ENCODE peak calls at places on chromosomes 11 and 22, in ten cellular contexts. One of them, this sample, is unnamed.

GRCh38 chr11:94117871-94118270 is 10.8 kb upstream of the PANX1 start:
- DNase-seq in amygdala: no peak
- DNase-seq in colonic mucosa: no peak
- DNase-seq in NCI-H1930: no peak
- DNase-seq in T-cell: no peak
- DNase-seq in right atrium auricular region: no peak
- DNase-seq in effector memory CD8-positive, alpha-beta T cell: no peak
- DNase-seq in activated CD8-positive, alpha-beta memory T cell treated with anti-CD3 and anti-CD28 coated beads for 1 hour: no peak
- DNase-seq in GM23248: peak
- DNase-seq in non-pigmented ciliary epithelial cell: no peak
- DNase-seq in this sample: no peak

GRCh38 chr11:84837402-84838069 is 789.6 kb downstream of the DLG2 start:
- DNase-seq in effector memory CD8-positive, alpha-beta T cell: no peak
- DNase-seq in NCI-H1930: no peak
- DNase-seq in right atrium auricular region: no peak
- DNase-seq in GM23248: no peak
- DNase-seq in amygdala: no peak
- DNase-seq in activated CD8-positive, alpha-beta memory T cell treated with anti-CD3 and anti-CD28 coated beads for 1 hour: no peak
- DNase-seq in T-cell: no peak
- DNase-seq in colonic mucosa: no peak
- DNase-seq in non-pigmented ciliary epithelial cell: no peak
- DNase-seq in this sample: no peak

GRCh38 chr11:65448418-65449196 is 26.0 kb downstream of the NEAT1 start:
- DNase-seq in GM23248: peak
- DNase-seq in effector memory CD8-positive, alpha-beta T cell: no peak
- DNase-seq in right atrium auricular region: peak
- DNase-seq in colonic mucosa: no peak
- DNase-seq in NCI-H1930: no peak
- DNase-seq in activated CD8-positive, alpha-beta memory T cell treated with anti-CD3 and anti-CD28 coated beads for 1 hour: no peak
- DNase-seq in non-pigmented ciliary epithelial cell: no peak
- DNase-seq in amygdala: no peak
- DNase-seq in T-cell: no peak
- DNase-seq in this sample: no peak

GRCh38 chr11:101022256-101022655 is 107.4 kb downstream of the PGR start:
- DNase-seq in right atrium auricular region: no peak
- DNase-seq in T-cell: no peak
- DNase-seq in activated CD8-positive, alpha-beta memory T cell treated with anti-CD3 and anti-CD28 coated beads for 1 hour: no peak
- DNase-seq in amygdala: no peak
- DNase-seq in GM23248: no peak
- DNase-seq in effector memory CD8-positive, alpha-beta T cell: no peak
- DNase-seq in NCI-H1930: no peak
- DNase-seq in non-pigmented ciliary epithelial cell: no peak
- DNase-seq in colonic mucosa: no peak
- DNase-seq in this sample: no peak

GRCh38 chr11:63670738-63671321 is 346 bp downstream of the ATL3 start:
- DNase-seq in colonic mucosa: peak
- DNase-seq in non-pigmented ciliary epithelial cell: no peak
- DNase-seq in GM23248: peak
- DNase-seq in NCI-H1930: peak
- DNase-seq in right atrium auricular region: peak
- DNase-seq in T-cell: no peak
- DNase-seq in effector memory CD8-positive, alpha-beta T cell: peak
- DNase-seq in activated CD8-positive, alpha-beta memory T cell treated with anti-CD3 and anti-CD28 coated beads for 1 hour: peak
- DNase-seq in amygdala: peak
- DNase-seq in this sample: peak

GRCh38 chr11:125593113-125593761 is 585 bp downstream of the STT3A start:
- DNase-seq in amygdala: no peak
- DNase-seq in GM23248: peak
- DNase-seq in T-cell: no peak
- DNase-seq in colonic mucosa: peak
- DNase-seq in activated CD8-positive, alpha-beta memory T cell treated with anti-CD3 and anti-CD28 coated beads for 1 hour: no peak
- DNase-seq in NCI-H1930: no peak
- DNase-seq in non-pigmented ciliary epithelial cell: no peak
- DNase-seq in effector memory CD8-positive, alpha-beta T cell: no peak
- DNase-seq in right atrium auricular region: no peak
- DNase-seq in this sample: no peak

GRCh38 chr22:50236731-50237409 is 8.0 kb downstream of the TUBGCP6 start:
- DNase-seq in right atrium auricular region: no peak
- DNase-seq in non-pigmented ciliary epithelial cell: no peak
- DNase-seq in effector memory CD8-positive, alpha-beta T cell: no peak
- DNase-seq in GM23248: peak
- DNase-seq in colonic mucosa: no peak
- DNase-seq in amygdala: no peak
- DNase-seq in T-cell: no peak
- DNase-seq in activated CD8-positive, alpha-beta memory T cell treated with anti-CD3 and anti-CD28 coated beads for 1 hour: no peak
- DNase-seq in NCI-H1930: no peak
- DNase-seq in this sample: no peak

GRCh38 chr11:70539360-70540095 is 141.2 kb downstream of the CTTN start:
- DNase-seq in NCI-H1930: no peak
- DNase-seq in non-pigmented ciliary epithelial cell: no peak
- DNase-seq in effector memory CD8-positive, alpha-beta T cell: no peak
- DNase-seq in activated CD8-positive, alpha-beta memory T cell treated with anti-CD3 and anti-CD28 coated beads for 1 hour: no peak
- DNase-seq in GM23248: no peak
- DNase-seq in colonic mucosa: no peak
- DNase-seq in T-cell: no peak
- DNase-seq in amygdala: no peak
- DNase-seq in right atrium auricular region: no peak
- DNase-seq in this sample: no peak

GRCh38 chr11:73461335-73461840 is 85.2 kb downstream of the RELT start:
- DNase-seq in non-pigmented ciliary epithelial cell: no peak
- DNase-seq in right atrium auricular region: no peak
- DNase-seq in T-cell: no peak
- DNase-seq in colonic mucosa: no peak
- DNase-seq in amygdala: no peak
- DNase-seq in GM23248: peak
- DNase-seq in activated CD8-positive, alpha-beta memory T cell treated with anti-CD3 and anti-CD28 coated beads for 1 hour: no peak
- DNase-seq in effector memory CD8-positive, alpha-beta T cell: no peak
- DNase-seq in NCI-H1930: no peak
- DNase-seq in this sample: no peak

GRCh38 chr22:34414467-34415440 is 494.5 kb upstream of the LARGE1 start:
- DNase-seq in NCI-H1930: peak
- DNase-seq in T-cell: no peak
- DNase-seq in activated CD8-positive, alpha-beta memory T cell treated with anti-CD3 and anti-CD28 coated beads for 1 hour: no peak
- DNase-seq in GM23248: peak
- DNase-seq in amygdala: no peak
- DNase-seq in non-pigmented ciliary epithelial cell: no peak
- DNase-seq in colonic mucosa: peak
- DNase-seq in effector memory CD8-positive, alpha-beta T cell: no peak
- DNase-seq in right atrium auricular region: no peak
- DNase-seq in this sample: no peak

GRCh38 chr22:36546092-36546804 is 17.3 kb upstream of the EIF3D start:
- DNase-seq in amygdala: no peak
- DNase-seq in colonic mucosa: no peak
- DNase-seq in T-cell: no peak
- DNase-seq in GM23248: peak
- DNase-seq in NCI-H1930: peak
- DNase-seq in right atrium auricular region: no peak
- DNase-seq in non-pigmented ciliary epithelial cell: no peak
- DNase-seq in effector memory CD8-positive, alpha-beta T cell: no peak
- DNase-seq in activated CD8-positive, alpha-beta memory T cell treated with anti-CD3 and anti-CD28 coated beads for 1 hour: no peak
- DNase-seq in this sample: peak

GRCh38 chr22:37643225-37643847 is 3.9 kb downstream of the SH3BP1 start:
- DNase-seq in T-cell: peak
- DNase-seq in activated CD8-positive, alpha-beta memory T cell treated with anti-CD3 and anti-CD28 coated beads for 1 hour: peak
- DNase-seq in non-pigmented ciliary epithelial cell: no peak
- DNase-seq in effector memory CD8-positive, alpha-beta T cell: peak
- DNase-seq in colonic mucosa: peak
- DNase-seq in NCI-H1930: peak
- DNase-seq in amygdala: peak
- DNase-seq in right atrium auricular region: peak
- DNase-seq in GM23248: peak
- DNase-seq in this sample: peak

GRCh38 chr11:81444306-81444705 is 1289.4 kb downstream of the FAM181B start:
- DNase-seq in colonic mucosa: no peak
- DNase-seq in non-pigmented ciliary epithelial cell: no peak
- DNase-seq in right atrium auricular region: no peak
- DNase-seq in GM23248: no peak
- DNase-seq in activated CD8-positive, alpha-beta memory T cell treated with anti-CD3 and anti-CD28 coated beads for 1 hour: no peak
- DNase-seq in effector memory CD8-positive, alpha-beta T cell: no peak
- DNase-seq in NCI-H1930: no peak
- DNase-seq in T-cell: no peak
- DNase-seq in amygdala: no peak
- DNase-seq in this sample: no peak

GRCh38 chr22:25143161-25144076 is 56.2 kb upstream of the CRYBB3 start:
- DNase-seq in T-cell: no peak
- DNase-seq in right atrium auricular region: no peak
- DNase-seq in GM23248: no peak
- DNase-seq in colonic mucosa: no peak
- DNase-seq in effector memory CD8-positive, alpha-beta T cell: no peak
- DNase-seq in activated CD8-positive, alpha-beta memory T cell treated with anti-CD3 and anti-CD28 coated beads for 1 hour: no peak
- DNase-seq in amygdala: no peak
- DNase-seq in NCI-H1930: no peak
- DNase-seq in non-pigmented ciliary epithelial cell: no peak
- DNase-seq in this sample: no peak

GRCh38 chr11:46246514-46246913 is 30.9 kb upstream of the CREB3L1 start:
- DNase-seq in right atrium auricular region: no peak
- DNase-seq in GM23248: peak
- DNase-seq in colonic mucosa: no peak
- DNase-seq in effector memory CD8-positive, alpha-beta T cell: no peak
- DNase-seq in T-cell: no peak
- DNase-seq in activated CD8-positive, alpha-beta memory T cell treated with anti-CD3 and anti-CD28 coated beads for 1 hour: no peak
- DNase-seq in non-pigmented ciliary epithelial cell: no peak
- DNase-seq in NCI-H1930: no peak
- DNase-seq in amygdala: no peak
- DNase-seq in this sample: no peak

GRCh38 chr11:9089061-9089460 is 2.3 kb downstream of the SCUBE2 start:
- DNase-seq in effector memory CD8-positive, alpha-beta T cell: no peak
- DNase-seq in GM23248: no peak
- DNase-seq in NCI-H1930: no peak
- DNase-seq in colonic mucosa: peak
- DNase-seq in amygdala: no peak
- DNase-seq in right atrium auricular region: no peak
- DNase-seq in T-cell: no peak
- DNase-seq in non-pigmented ciliary epithelial cell: no peak
- DNase-seq in activated CD8-positive, alpha-beta memory T cell treated with anti-CD3 and anti-CD28 coated beads for 1 hour: no peak
- DNase-seq in this sample: no peak

GRCh38 chr11:43561832-43562231 is 118.7 kb upstream of the HSD17B12 start:
- DNase-seq in amygdala: no peak
- DNase-seq in colonic mucosa: no peak
- DNase-seq in non-pigmented ciliary epithelial cell: no peak
- DNase-seq in right atrium auricular region: no peak
- DNase-seq in effector memory CD8-positive, alpha-beta T cell: no peak
- DNase-seq in NCI-H1930: no peak
- DNase-seq in activated CD8-positive, alpha-beta memory T cell treated with anti-CD3 and anti-CD28 coated beads for 1 hour: no peak
- DNase-seq in T-cell: no peak
- DNase-seq in GM23248: no peak
- DNase-seq in this sample: no peak

GRCh38 chr11:117457031-117457785 is 129.6 kb downstream of the CEP164 start:
- DNase-seq in activated CD8-positive, alpha-beta memory T cell treated with anti-CD3 and anti-CD28 coated beads for 1 hour: no peak
- DNase-seq in T-cell: no peak
- DNase-seq in right atrium auricular region: no peak
- DNase-seq in NCI-H1930: peak
- DNase-seq in colonic mucosa: no peak
- DNase-seq in GM23248: no peak
- DNase-seq in non-pigmented ciliary epithelial cell: no peak
- DNase-seq in effector memory CD8-positive, alpha-beta T cell: no peak
- DNase-seq in amygdala: no peak
- DNase-seq in this sample: no peak

GRCh38 chr11:132908017-132908810 is 624.1 kb downstream of the OPCML start:
- DNase-seq in amygdala: no peak
- DNase-seq in right atrium auricular region: no peak
- DNase-seq in NCI-H1930: no peak
- DNase-seq in GM23248: no peak
- DNase-seq in T-cell: no peak
- DNase-seq in colonic mucosa: no peak
- DNase-seq in activated CD8-positive, alpha-beta memory T cell treated with anti-CD3 and anti-CD28 coated beads for 1 hour: no peak
- DNase-seq in effector memory CD8-positive, alpha-beta T cell: no peak
- DNase-seq in non-pigmented ciliary epithelial cell: no peak
- DNase-seq in this sample: no peak

GRCh38 chr11:93540337-93540736 is 2.9 kb downstream of the SMCO4 start:
- DNase-seq in effector memory CD8-positive, alpha-beta T cell: no peak
- DNase-seq in GM23248: no peak
- DNase-seq in non-pigmented ciliary epithelial cell: no peak
- DNase-seq in right atrium auricular region: no peak
- DNase-seq in colonic mucosa: no peak
- DNase-seq in activated CD8-positive, alpha-beta memory T cell treated with anti-CD3 and anti-CD28 coated beads for 1 hour: no peak
- DNase-seq in NCI-H1930: no peak
- DNase-seq in amygdala: no peak
- DNase-seq in T-cell: no peak
- DNase-seq in this sample: no peak

GRCh38 chr11:100632970-100633452 is 54.1 kb upstream of the ARHGAP42 start:
- DNase-seq in amygdala: no peak
- DNase-seq in activated CD8-positive, alpha-beta memory T cell treated with anti-CD3 and anti-CD28 coated beads for 1 hour: no peak
- DNase-seq in non-pigmented ciliary epithelial cell: no peak
- DNase-seq in colonic mucosa: peak
- DNase-seq in NCI-H1930: no peak
- DNase-seq in effector memory CD8-positive, alpha-beta T cell: no peak
- DNase-seq in GM23248: peak
- DNase-seq in T-cell: no peak
- DNase-seq in right atrium auricular region: peak
- DNase-seq in this sample: no peak

GRCh38 chr22:20124083-20124787 is 7.2 kb upstream of the TRMT2A start:
- DNase-seq in activated CD8-positive, alpha-beta memory T cell treated with anti-CD3 and anti-CD28 coated beads for 1 hour: no peak
- DNase-seq in amygdala: no peak
- DNase-seq in right atrium auricular region: no peak
- DNase-seq in effector memory CD8-positive, alpha-beta T cell: no peak
- DNase-seq in non-pigmented ciliary epithelial cell: no peak
- DNase-seq in colonic mucosa: no peak
- DNase-seq in NCI-H1930: no peak
- DNase-seq in T-cell: no peak
- DNase-seq in GM23248: no peak
- DNase-seq in this sample: no peak

GRCh38 chr11:12961615-12962014 is 47.5 kb upstream of the RASSF10 start:
- DNase-seq in colonic mucosa: no peak
- DNase-seq in amygdala: no peak
- DNase-seq in activated CD8-positive, alpha-beta memory T cell treated with anti-CD3 and anti-CD28 coated beads for 1 hour: no peak
- DNase-seq in effector memory CD8-positive, alpha-beta T cell: no peak
- DNase-seq in GM23248: peak
- DNase-seq in non-pigmented ciliary epithelial cell: no peak
- DNase-seq in NCI-H1930: no peak
- DNase-seq in T-cell: no peak
- DNase-seq in right atrium auricular region: no peak
- DNase-seq in this sample: no peak

GRCh38 chr11:78910322-78910721 is 335.7 kb upstream of the NARS2 start:
- DNase-seq in right atrium auricular region: no peak
- DNase-seq in non-pigmented ciliary epithelial cell: no peak
- DNase-seq in amygdala: no peak
- DNase-seq in GM23248: no peak
- DNase-seq in T-cell: no peak
- DNase-seq in effector memory CD8-positive, alpha-beta T cell: no peak
- DNase-seq in NCI-H1930: no peak
- DNase-seq in colonic mucosa: no peak
- DNase-seq in activated CD8-positive, alpha-beta memory T cell treated with anti-CD3 and anti-CD28 coated beads for 1 hour: no peak
- DNase-seq in this sample: no peak

GRCh38 chr11:73645972-73646631 is at the start of gene PLEKHB1:
- DNase-seq in NCI-H1930: no peak
- DNase-seq in right atrium auricular region: no peak
- DNase-seq in amygdala: no peak
- DNase-seq in activated CD8-positive, alpha-beta memory T cell treated with anti-CD3 and anti-CD28 coated beads for 1 hour: no peak
- DNase-seq in non-pigmented ciliary epithelial cell: no peak
- DNase-seq in T-cell: no peak
- DNase-seq in effector memory CD8-positive, alpha-beta T cell: no peak
- DNase-seq in colonic mucosa: no peak
- DNase-seq in GM23248: no peak
- DNase-seq in this sample: no peak

GRCh38 chr22:19959587-19960490 is 18.2 kb upstream of the TXNRD2 start:
- DNase-seq in effector memory CD8-positive, alpha-beta T cell: no peak
- DNase-seq in NCI-H1930: no peak
- DNase-seq in activated CD8-positive, alpha-beta memory T cell treated with anti-CD3 and anti-CD28 coated beads for 1 hour: no peak
- DNase-seq in non-pigmented ciliary epithelial cell: no peak
- DNase-seq in T-cell: no peak
- DNase-seq in amygdala: no peak
- DNase-seq in colonic mucosa: no peak
- DNase-seq in right atrium auricular region: no peak
- DNase-seq in GM23248: no peak
- DNase-seq in this sample: no peak

GRCh38 chr11:47270331-47271271 is 668 bp downstream of the MADD start:
- DNase-seq in effector memory CD8-positive, alpha-beta T cell: peak
- DNase-seq in NCI-H1930: no peak
- DNase-seq in GM23248: peak
- DNase-seq in non-pigmented ciliary epithelial cell: no peak
- DNase-seq in colonic mucosa: peak
- DNase-seq in T-cell: peak
- DNase-seq in amygdala: no peak
- DNase-seq in activated CD8-positive, alpha-beta memory T cell treated with anti-CD3 and anti-CD28 coated beads for 1 hour: no peak
- DNase-seq in right atrium auricular region: no peak
- DNase-seq in this sample: peak

GRCh38 chr11:75028321-75029097 is 39.8 kb downstream of the NEU3 start:
- DNase-seq in amygdala: no peak
- DNase-seq in non-pigmented ciliary epithelial cell: no peak
- DNase-seq in GM23248: peak
- DNase-seq in T-cell: no peak
- DNase-seq in NCI-H1930: no peak
- DNase-seq in right atrium auricular region: no peak
- DNase-seq in colonic mucosa: no peak
- DNase-seq in effector memory CD8-positive, alpha-beta T cell: no peak
- DNase-seq in activated CD8-positive, alpha-beta memory T cell treated with anti-CD3 and anti-CD28 coated beads for 1 hour: no peak
- DNase-seq in this sample: no peak